ENCODE peak calls at places on chromosomes 2 and 18, in six cellular contexts. One of them, this sample, is unnamed.

GRCh38 chr18:47968006-47968676 is 37.7 kb upstream of the SMAD2 start:
- DNase-seq in stimulated activated CD4-positive, alpha-beta T cell treated with anti-CD3 and anti-CD28 coated beads, Interleukin-12 subunit alpha, Interleukin-12 subunit beta, amount 100 ng/mL, for 4 hours: no peak
- DNase-seq in PC-3: no peak
- DNase-seq in cortex of kidney: no peak
- DNase-seq in HTR-8/SVneo: peak; percentile 37
- DNase-seq in skeletal muscle cell: no peak
- DNase-seq in this sample: no peak

GRCh38 chr2:27494284-27494943 is 586 bp downstream of the FNDC4 start:
- DNase-seq in stimulated activated CD4-positive, alpha-beta T cell treated with anti-CD3 and anti-CD28 coated beads, Interleukin-12 subunit alpha, Interleukin-12 subunit beta, amount 100 ng/mL, for 4 hours: no peak
- DNase-seq in PC-3: no peak
- DNase-seq in cortex of kidney: no peak
- DNase-seq in HTR-8/SVneo: no peak
- DNase-seq in skeletal muscle cell: peak; percentile 41
- DNase-seq in this sample: no peak

GRCh38 chr2:227849906-227850305 is 21.5 kb upstream of the DAW1 start:
- DNase-seq in stimulated activated CD4-positive, alpha-beta T cell treated with anti-CD3 and anti-CD28 coated beads, Interleukin-12 subunit alpha, Interleukin-12 subunit beta, amount 100 ng/mL, for 4 hours: no peak
- DNase-seq in PC-3: peak; percentile 72
- DNase-seq in cortex of kidney: no peak
- DNase-seq in HTR-8/SVneo: no peak
- DNase-seq in skeletal muscle cell: peak; percentile 88
- DNase-seq in this sample: no peak

GRCh38 chr18:11860594-11861450 is 9.6 kb downstream of the CHMP1B start:
- DNase-seq in stimulated activated CD4-positive, alpha-beta T cell treated with anti-CD3 and anti-CD28 coated beads, Interleukin-12 subunit alpha, Interleukin-12 subunit beta, amount 100 ng/mL, for 4 hours: no peak
- DNase-seq in PC-3: no peak
- DNase-seq in cortex of kidney: no peak
- DNase-seq in HTR-8/SVneo: no peak
- DNase-seq in skeletal muscle cell: no peak
- DNase-seq in this sample: no peak

GRCh38 chr2:121037480-121037879 is 247.5 kb downstream of the TFCP2L1 start:
- DNase-seq in stimulated activated CD4-positive, alpha-beta T cell treated with anti-CD3 and anti-CD28 coated beads, Interleukin-12 subunit alpha, Interleukin-12 subunit beta, amount 100 ng/mL, for 4 hours: no peak
- DNase-seq in PC-3: no peak
- DNase-seq in cortex of kidney: no peak
- DNase-seq in HTR-8/SVneo: no peak
- DNase-seq in skeletal muscle cell: no peak
- DNase-seq in this sample: no peak

GRCh38 chr2:120349125-120349921 is 3.4 kb downstream of the INHBB start:
- DNase-seq in stimulated activated CD4-positive, alpha-beta T cell treated with anti-CD3 and anti-CD28 coated beads, Interleukin-12 subunit alpha, Interleukin-12 subunit beta, amount 100 ng/mL, for 4 hours: no peak
- DNase-seq in PC-3: no peak
- DNase-seq in cortex of kidney: no peak
- DNase-seq in HTR-8/SVneo: no peak
- DNase-seq in skeletal muscle cell: no peak
- DNase-seq in this sample: no peak

GRCh38 chr18:49723648-49724180 is 89.6 kb downstream of the ACAA2 start:
- DNase-seq in stimulated activated CD4-positive, alpha-beta T cell treated with anti-CD3 and anti-CD28 coated beads, Interleukin-12 subunit alpha, Interleukin-12 subunit beta, amount 100 ng/mL, for 4 hours: no peak
- DNase-seq in PC-3: peak; percentile 74
- DNase-seq in cortex of kidney: no peak
- DNase-seq in HTR-8/SVneo: peak; percentile 20
- DNase-seq in skeletal muscle cell: no peak
- DNase-seq in this sample: no peak

GRCh38 chr2:170696006-170696405 is 19.1 kb upstream of the SP5 start:
- DNase-seq in stimulated activated CD4-positive, alpha-beta T cell treated with anti-CD3 and anti-CD28 coated beads, Interleukin-12 subunit alpha, Interleukin-12 subunit beta, amount 100 ng/mL, for 4 hours: no peak
- DNase-seq in PC-3: no peak
- DNase-seq in cortex of kidney: no peak
- DNase-seq in HTR-8/SVneo: no peak
- DNase-seq in skeletal muscle cell: peak; percentile 8
- DNase-seq in this sample: no peak

GRCh38 chr2:66582975-66583842 is 148.3 kb downstream of the MEIS1 start:
- DNase-seq in stimulated activated CD4-positive, alpha-beta T cell treated with anti-CD3 and anti-CD28 coated beads, Interleukin-12 subunit alpha, Interleukin-12 subunit beta, amount 100 ng/mL, for 4 hours: no peak
- DNase-seq in PC-3: no peak
- DNase-seq in cortex of kidney: no peak
- DNase-seq in HTR-8/SVneo: no peak
- DNase-seq in skeletal muscle cell: no peak
- DNase-seq in this sample: peak; percentile 8

GRCh38 chr18:22088029-22088428 is 81.4 kb upstream of the GATA6 start:
- DNase-seq in stimulated activated CD4-positive, alpha-beta T cell treated with anti-CD3 and anti-CD28 coated beads, Interleukin-12 subunit alpha, Interleukin-12 subunit beta, amount 100 ng/mL, for 4 hours: no peak
- DNase-seq in PC-3: no peak
- DNase-seq in cortex of kidney: no peak
- DNase-seq in HTR-8/SVneo: no peak
- DNase-seq in skeletal muscle cell: no peak
- DNase-seq in this sample: no peak

GRCh38 chr2:27795868-27796277 is 24.4 kb downstream of the MRPL33 start:
- DNase-seq in stimulated activated CD4-positive, alpha-beta T cell treated with anti-CD3 and anti-CD28 coated beads, Interleukin-12 subunit alpha, Interleukin-12 subunit beta, amount 100 ng/mL, for 4 hours: no peak
- DNase-seq in PC-3: no peak
- DNase-seq in cortex of kidney: no peak
- DNase-seq in HTR-8/SVneo: no peak
- DNase-seq in skeletal muscle cell: no peak
- DNase-seq in this sample: no peak

GRCh38 chr2:42964444-42965081 is 172.2 kb upstream of the HAAO start:
- DNase-seq in stimulated activated CD4-positive, alpha-beta T cell treated with anti-CD3 and anti-CD28 coated beads, Interleukin-12 subunit alpha, Interleukin-12 subunit beta, amount 100 ng/mL, for 4 hours: no peak
- DNase-seq in PC-3: peak; percentile 78
- DNase-seq in cortex of kidney: no peak
- DNase-seq in HTR-8/SVneo: peak; percentile 92
- DNase-seq in skeletal muscle cell: peak; percentile 94
- DNase-seq in this sample: no peak

GRCh38 chr2:162821176-162821575 is 17.4 kb downstream of the KCNH7 start:
- DNase-seq in stimulated activated CD4-positive, alpha-beta T cell treated with anti-CD3 and anti-CD28 coated beads, Interleukin-12 subunit alpha, Interleukin-12 subunit beta, amount 100 ng/mL, for 4 hours: no peak
- DNase-seq in PC-3: peak; percentile 44
- DNase-seq in cortex of kidney: no peak
- DNase-seq in HTR-8/SVneo: no peak
- DNase-seq in skeletal muscle cell: peak; percentile 14
- DNase-seq in this sample: no peak

GRCh38 chr18:60978338-60978737 is 354.9 kb upstream of the CDH20 start:
- DNase-seq in stimulated activated CD4-positive, alpha-beta T cell treated with anti-CD3 and anti-CD28 coated beads, Interleukin-12 subunit alpha, Interleukin-12 subunit beta, amount 100 ng/mL, for 4 hours: no peak
- DNase-seq in PC-3: peak; percentile 21
- DNase-seq in cortex of kidney: no peak
- DNase-seq in HTR-8/SVneo: peak; percentile 41
- DNase-seq in skeletal muscle cell: peak; percentile 78
- DNase-seq in this sample: no peak

GRCh38 chr2:156434461-156435291 is 1.5 kb upstream of the GPD2 start:
- DNase-seq in stimulated activated CD4-positive, alpha-beta T cell treated with anti-CD3 and anti-CD28 coated beads, Interleukin-12 subunit alpha, Interleukin-12 subunit beta, amount 100 ng/mL, for 4 hours: no peak
- DNase-seq in PC-3: peak; percentile 26
- DNase-seq in cortex of kidney: no peak
- DNase-seq in HTR-8/SVneo: no peak
- DNase-seq in skeletal muscle cell: no peak
- DNase-seq in this sample: no peak

GRCh38 chr2:70089220-70089945 is 2.1 kb downstream of the PCBP1 start:
- DNase-seq in stimulated activated CD4-positive, alpha-beta T cell treated with anti-CD3 and anti-CD28 coated beads, Interleukin-12 subunit alpha, Interleukin-12 subunit beta, amount 100 ng/mL, for 4 hours: peak; percentile 50
- DNase-seq in PC-3: peak; percentile 23
- DNase-seq in cortex of kidney: no peak
- DNase-seq in HTR-8/SVneo: no peak
- DNase-seq in skeletal muscle cell: peak; percentile 48
- DNase-seq in this sample: no peak

GRCh38 chr2:181924336-181924735 is 32.8 kb downstream of the ITPRID2 start:
- DNase-seq in stimulated activated CD4-positive, alpha-beta T cell treated with anti-CD3 and anti-CD28 coated beads, Interleukin-12 subunit alpha, Interleukin-12 subunit beta, amount 100 ng/mL, for 4 hours: no peak
- DNase-seq in PC-3: no peak
- DNase-seq in cortex of kidney: no peak
- DNase-seq in HTR-8/SVneo: no peak
- DNase-seq in skeletal muscle cell: no peak
- DNase-seq in this sample: no peak

GRCh38 chr2:222364280-222364895 is 60.0 kb upstream of the SGPP2 start:
- DNase-seq in stimulated activated CD4-positive, alpha-beta T cell treated with anti-CD3 and anti-CD28 coated beads, Interleukin-12 subunit alpha, Interleukin-12 subunit beta, amount 100 ng/mL, for 4 hours: no peak
- DNase-seq in PC-3: peak; percentile 56
- DNase-seq in cortex of kidney: no peak
- DNase-seq in HTR-8/SVneo: no peak
- DNase-seq in skeletal muscle cell: no peak
- DNase-seq in this sample: no peak

GRCh38 chr2:81436256-81436655 is 1131.7 kb upstream of the LRRTM1 start:
- DNase-seq in stimulated activated CD4-positive, alpha-beta T cell treated with anti-CD3 and anti-CD28 coated beads, Interleukin-12 subunit alpha, Interleukin-12 subunit beta, amount 100 ng/mL, for 4 hours: no peak
- DNase-seq in PC-3: peak; percentile 39
- DNase-seq in cortex of kidney: no peak
- DNase-seq in HTR-8/SVneo: no peak
- DNase-seq in skeletal muscle cell: no peak
- DNase-seq in this sample: no peak

GRCh38 chr2:114651933-114652332 is 209.5 kb downstream of the DPP10 start:
- DNase-seq in stimulated activated CD4-positive, alpha-beta T cell treated with anti-CD3 and anti-CD28 coated beads, Interleukin-12 subunit alpha, Interleukin-12 subunit beta, amount 100 ng/mL, for 4 hours: no peak
- DNase-seq in PC-3: no peak
- DNase-seq in cortex of kidney: no peak
- DNase-seq in HTR-8/SVneo: no peak
- DNase-seq in skeletal muscle cell: no peak
- DNase-seq in this sample: no peak

GRCh38 chr2:22554453-22554852 is 830.5 kb upstream of the KLHL29 start:
- DNase-seq in stimulated activated CD4-positive, alpha-beta T cell treated with anti-CD3 and anti-CD28 coated beads, Interleukin-12 subunit alpha, Interleukin-12 subunit beta, amount 100 ng/mL, for 4 hours: no peak
- DNase-seq in PC-3: no peak
- DNase-seq in cortex of kidney: no peak
- DNase-seq in HTR-8/SVneo: no peak
- DNase-seq in skeletal muscle cell: no peak
- DNase-seq in this sample: no peak

GRCh38 chr2:168652997-168653906 is 149.2 kb upstream of the NOSTRIN start:
- DNase-seq in stimulated activated CD4-positive, alpha-beta T cell treated with anti-CD3 and anti-CD28 coated beads, Interleukin-12 subunit alpha, Interleukin-12 subunit beta, amount 100 ng/mL, for 4 hours: no peak
- DNase-seq in PC-3: no peak
- DNase-seq in cortex of kidney: no peak
- DNase-seq in HTR-8/SVneo: no peak
- DNase-seq in skeletal muscle cell: no peak
- DNase-seq in this sample: no peak

GRCh38 chr2:133844214-133844892 is 276.1 kb upstream of the NCKAP5 start:
- DNase-seq in stimulated activated CD4-positive, alpha-beta T cell treated with anti-CD3 and anti-CD28 coated beads, Interleukin-12 subunit alpha, Interleukin-12 subunit beta, amount 100 ng/mL, for 4 hours: peak; percentile 38
- DNase-seq in PC-3: peak; percentile 93
- DNase-seq in cortex of kidney: no peak
- DNase-seq in HTR-8/SVneo: peak; percentile 78
- DNase-seq in skeletal muscle cell: peak; percentile 55
- DNase-seq in this sample: peak; percentile 85

GRCh38 chr2:103249462-103249861 is 487.6 kb downstream of the TMEM182 start:
- DNase-seq in stimulated activated CD4-positive, alpha-beta T cell treated with anti-CD3 and anti-CD28 coated beads, Interleukin-12 subunit alpha, Interleukin-12 subunit beta, amount 100 ng/mL, for 4 hours: no peak
- DNase-seq in PC-3: no peak
- DNase-seq in cortex of kidney: no peak
- DNase-seq in HTR-8/SVneo: no peak
- DNase-seq in skeletal muscle cell: no peak
- DNase-seq in this sample: no peak

GRCh38 chr2:194054262-194054767 is 1602.7 kb upstream of the SLC39A10 start:
- DNase-seq in stimulated activated CD4-positive, alpha-beta T cell treated with anti-CD3 and anti-CD28 coated beads, Interleukin-12 subunit alpha, Interleukin-12 subunit beta, amount 100 ng/mL, for 4 hours: no peak
- DNase-seq in PC-3: no peak
- DNase-seq in cortex of kidney: no peak
- DNase-seq in HTR-8/SVneo: no peak
- DNase-seq in skeletal muscle cell: no peak
- DNase-seq in this sample: no peak

GRCh38 chr18:46067431-46068007 is 4.5 kb downstream of the PSTPIP2 start:
- DNase-seq in stimulated activated CD4-positive, alpha-beta T cell treated with anti-CD3 and anti-CD28 coated beads, Interleukin-12 subunit alpha, Interleukin-12 subunit beta, amount 100 ng/mL, for 4 hours: no peak
- DNase-seq in PC-3: peak; percentile 15
- DNase-seq in cortex of kidney: no peak
- DNase-seq in HTR-8/SVneo: no peak
- DNase-seq in skeletal muscle cell: no peak
- DNase-seq in this sample: no peak

GRCh38 chr2:217873371-217873770 is 129.4 kb downstream of the TNS1 start:
- DNase-seq in stimulated activated CD4-positive, alpha-beta T cell treated with anti-CD3 and anti-CD28 coated beads, Interleukin-12 subunit alpha, Interleukin-12 subunit beta, amount 100 ng/mL, for 4 hours: no peak
- DNase-seq in PC-3: no peak
- DNase-seq in cortex of kidney: no peak
- DNase-seq in HTR-8/SVneo: no peak
- DNase-seq in skeletal muscle cell: no peak
- DNase-seq in this sample: no peak

GRCh38 chr2:97995026-97995733 is 568 bp downstream of the TMEM131 start:
- DNase-seq in stimulated activated CD4-positive, alpha-beta T cell treated with anti-CD3 and anti-CD28 coated beads, Interleukin-12 subunit alpha, Interleukin-12 subunit beta, amount 100 ng/mL, for 4 hours: peak; percentile 42
- DNase-seq in PC-3: peak; percentile 44
- DNase-seq in cortex of kidney: no peak
- DNase-seq in HTR-8/SVneo: peak; percentile 41
- DNase-seq in skeletal muscle cell: no peak
- DNase-seq in this sample: no peak

GRCh38 chr2:236656721-236657120 is 87.1 kb downstream of the ACKR3 start:
- DNase-seq in stimulated activated CD4-positive, alpha-beta T cell treated with anti-CD3 and anti-CD28 coated beads, Interleukin-12 subunit alpha, Interleukin-12 subunit beta, amount 100 ng/mL, for 4 hours: no peak
- DNase-seq in PC-3: no peak
- DNase-seq in cortex of kidney: no peak
- DNase-seq in HTR-8/SVneo: no peak
- DNase-seq in skeletal muscle cell: no peak
- DNase-seq in this sample: no peak

GRCh38 chr2:222878877-222879601 is 18.2 kb downstream of the ACSL3 start:
- DNase-seq in stimulated activated CD4-positive, alpha-beta T cell treated with anti-CD3 and anti-CD28 coated beads, Interleukin-12 subunit alpha, Interleukin-12 subunit beta, amount 100 ng/mL, for 4 hours: no peak
- DNase-seq in PC-3: peak; percentile 85
- DNase-seq in cortex of kidney: no peak
- DNase-seq in HTR-8/SVneo: peak; percentile 56
- DNase-seq in skeletal muscle cell: no peak
- DNase-seq in this sample: no peak

GRCh38 chr2:26807788-26808460 is 22.1 kb downstream of the CENPA start:
- DNase-seq in stimulated activated CD4-positive, alpha-beta T cell treated with anti-CD3 and anti-CD28 coated beads, Interleukin-12 subunit alpha, Interleukin-12 subunit beta, amount 100 ng/mL, for 4 hours: no peak
- DNase-seq in PC-3: no peak
- DNase-seq in cortex of kidney: no peak
- DNase-seq in HTR-8/SVneo: no peak
- DNase-seq in skeletal muscle cell: peak; percentile 28
- DNase-seq in this sample: no peak

GRCh38 chr2:160522951-160523700 is 29.5 kb upstream of the RBMS1 start:
- DNase-seq in stimulated activated CD4-positive, alpha-beta T cell treated with anti-CD3 and anti-CD28 coated beads, Interleukin-12 subunit alpha, Interleukin-12 subunit beta, amount 100 ng/mL, for 4 hours: no peak
- DNase-seq in PC-3: no peak
- DNase-seq in cortex of kidney: no peak
- DNase-seq in HTR-8/SVneo: no peak
- DNase-seq in skeletal muscle cell: peak; percentile 19
- DNase-seq in this sample: no peak

GRCh38 chr18:9796933-9797549 is 88.7 kb upstream of the TXNDC2 start:
- DNase-seq in stimulated activated CD4-positive, alpha-beta T cell treated with anti-CD3 and anti-CD28 coated beads, Interleukin-12 subunit alpha, Interleukin-12 subunit beta, amount 100 ng/mL, for 4 hours: no peak
- DNase-seq in PC-3: peak; percentile 24
- DNase-seq in cortex of kidney: no peak
- DNase-seq in HTR-8/SVneo: no peak
- DNase-seq in skeletal muscle cell: no peak
- DNase-seq in this sample: no peak

GRCh38 chr2:186853871-186854435 is 5.0 kb upstream of the ZSWIM2 start:
- DNase-seq in stimulated activated CD4-positive, alpha-beta T cell treated with anti-CD3 and anti-CD28 coated beads, Interleukin-12 subunit alpha, Interleukin-12 subunit beta, amount 100 ng/mL, for 4 hours: no peak
- DNase-seq in PC-3: no peak
- DNase-seq in cortex of kidney: no peak
- DNase-seq in HTR-8/SVneo: no peak
- DNase-seq in skeletal muscle cell: no peak
- DNase-seq in this sample: no peak

GRCh38 chr2:236309669-236310029 is 45.4 kb upstream of the ASB18 start:
- DNase-seq in stimulated activated CD4-positive, alpha-beta T cell treated with anti-CD3 and anti-CD28 coated beads, Interleukin-12 subunit alpha, Interleukin-12 subunit beta, amount 100 ng/mL, for 4 hours: no peak
- DNase-seq in PC-3: no peak
- DNase-seq in cortex of kidney: no peak
- DNase-seq in HTR-8/SVneo: peak; percentile 57
- DNase-seq in skeletal muscle cell: no peak
- DNase-seq in this sample: peak; percentile 43

GRCh38 chr2:65940856-65941255 is 494.1 kb upstream of the MEIS1 start:
- DNase-seq in stimulated activated CD4-positive, alpha-beta T cell treated with anti-CD3 and anti-CD28 coated beads, Interleukin-12 subunit alpha, Interleukin-12 subunit beta, amount 100 ng/mL, for 4 hours: no peak
- DNase-seq in PC-3: no peak
- DNase-seq in cortex of kidney: no peak
- DNase-seq in HTR-8/SVneo: no peak
- DNase-seq in skeletal muscle cell: no peak
- DNase-seq in this sample: no peak

GRCh38 chr2:111160758-111161157 is 40.0 kb downstream of the BCL2L11 start:
- DNase-seq in stimulated activated CD4-positive, alpha-beta T cell treated with anti-CD3 and anti-CD28 coated beads, Interleukin-12 subunit alpha, Interleukin-12 subunit beta, amount 100 ng/mL, for 4 hours: no peak
- DNase-seq in PC-3: peak; percentile 55
- DNase-seq in cortex of kidney: no peak
- DNase-seq in HTR-8/SVneo: peak; percentile 53
- DNase-seq in skeletal muscle cell: peak; percentile 58
- DNase-seq in this sample: no peak

This sample was measured in neural crest cell.